ENCODE peak calls at places on chromosomes 7 and 10, in five cellular contexts. B is epithelial cell of esophagus, Y is sigmoid colon, N is lower lobe of right lung, E is astrocyte of the spinal cord. G is an unnamed sample.

GRCh38 chr10:13439771-13440708 is 88.8 kb downstream of the BEND7 start:
- DNase-seq in B (peak), Y (peak), N (peak), E (peak), G (peak)

GRCh38 chr7:141366098-141366621 is 185.1 kb upstream of the AGK start:
- DNase-seq in B (no peak), Y (no peak), N (no peak), E (peak), G (peak)

GRCh38 chr7:143171697-143172096 is 11.5 kb upstream of the TAS2R39 start:
- DNase-seq in B (peak), Y (no peak), N (no peak), E (no peak), G (no peak)

GRCh38 chr7:15504376-15504775 is 57.4 kb downstream of the AGMO start:
- DNase-seq in B (no peak), Y (no peak), N (no peak), E (no peak), G (no peak)

GRCh38 chr7:123271231-123271630 is 71.5 kb upstream of the SLC13A1 start:
- DNase-seq in B (peak), Y (no peak), N (no peak), E (peak), G (peak)

GRCh38 chr10:62885656-62886461 is 69.7 kb upstream of the EGR2 start:
- DNase-seq in B (peak), Y (no peak), N (no peak), E (peak), G (peak)

GRCh38 chr10:110501142-110501937 is 3.6 kb downstream of the DUSP5 start:
- DNase-seq in B (peak), Y (peak), N (peak), E (peak), G (peak)

GRCh38 chr7:30727061-30727945 is 24.6 kb upstream of the INMT start:
- DNase-seq in B (no peak), Y (no peak), N (no peak), E (no peak), G (peak)

GRCh38 chr7:11615163-11615562 is 216.8 kb downstream of the THSD7A start:
- DNase-seq in B (no peak), Y (no peak), N (no peak), E (no peak), G (no peak)

GRCh38 chr7:133586253-133586652 is 333.4 kb downstream of the EXOC4 start:
- DNase-seq in B (no peak), Y (no peak), N (no peak), E (no peak), G (no peak)

GRCh38 chr7:133781481-133782090 is 345.6 kb upstream of the LRGUK start:
- DNase-seq in B (no peak), Y (no peak), N (no peak), E (no peak), G (no peak)

GRCh38 chr10:119686465-119687191 is 35.4 kb downstream of the BAG3 start:
- DNase-seq in B (peak), Y (peak), N (peak), E (peak), G (peak)

GRCh38 chr10:130409346-130409745 is 273.2 kb downstream of the GLRX3 start:
- DNase-seq in B (no peak), Y (no peak), N (no peak), E (no peak), G (no peak)

GRCh38 chr10:28291881-28292297 is 11.0 kb downstream of the MPP7 start:
- DNase-seq in B (peak), Y (no peak), N (no peak), E (peak), G (peak)

GRCh38 chr10:12299222-12299973 is 49.9 kb upstream of the CAMK1D start:
- DNase-seq in B (no peak), Y (no peak), N (peak), E (no peak), G (no peak)

GRCh38 chr10:132064082-132064755 is 1.5 kb upstream of the JAKMIP3 start:
- DNase-seq in B (no peak), Y (no peak), N (no peak), E (no peak), G (no peak)

GRCh38 chr10:86288695-86289576 is 77.7 kb downstream of the GRID1 start:
- DNase-seq in B (no peak), Y (peak), N (no peak), E (no peak), G (no peak)

GRCh38 chr7:87347207-87347606 is 1.7 kb downstream of the CROT start:
- DNase-seq in B (no peak), Y (no peak), N (no peak), E (no peak), G (no peak)

GRCh38 chr10:130809761-130810515 is 501.6 kb downstream of the TCERG1L start:
- DNase-seq in B (no peak), Y (no peak), N (no peak), E (no peak), G (no peak)

GRCh38 chr10:20633721-20634120 is 263.4 kb downstream of the NEBL start:
- DNase-seq in B (no peak), Y (no peak), N (no peak), E (no peak), G (no peak)

GRCh38 chr10:103072276-103072675 is 120.8 kb downstream of the NT5C2 start:
- DNase-seq in B (no peak), Y (no peak), N (no peak), E (no peak), G (no peak)

GRCh38 chr10:114083040-114083439 is 39.4 kb downstream of the ADRB1 start:
- DNase-seq in B (no peak), Y (no peak), N (no peak), E (no peak), G (no peak)

GRCh38 chr7:3725145-3725544 is 424.1 kb downstream of the SDK1 start:
- DNase-seq in B (no peak), Y (no peak), N (no peak), E (no peak), G (no peak)

GRCh38 chr7:118352854-118353453 is 128.4 kb downstream of the ANKRD7 start:
- DNase-seq in B (peak), Y (no peak), N (no peak), E (peak), G (peak)
- TF ChIP-seq CTCF in B (peak), Y (no peak), N (no peak), E (peak), G (peak)

DNA sequence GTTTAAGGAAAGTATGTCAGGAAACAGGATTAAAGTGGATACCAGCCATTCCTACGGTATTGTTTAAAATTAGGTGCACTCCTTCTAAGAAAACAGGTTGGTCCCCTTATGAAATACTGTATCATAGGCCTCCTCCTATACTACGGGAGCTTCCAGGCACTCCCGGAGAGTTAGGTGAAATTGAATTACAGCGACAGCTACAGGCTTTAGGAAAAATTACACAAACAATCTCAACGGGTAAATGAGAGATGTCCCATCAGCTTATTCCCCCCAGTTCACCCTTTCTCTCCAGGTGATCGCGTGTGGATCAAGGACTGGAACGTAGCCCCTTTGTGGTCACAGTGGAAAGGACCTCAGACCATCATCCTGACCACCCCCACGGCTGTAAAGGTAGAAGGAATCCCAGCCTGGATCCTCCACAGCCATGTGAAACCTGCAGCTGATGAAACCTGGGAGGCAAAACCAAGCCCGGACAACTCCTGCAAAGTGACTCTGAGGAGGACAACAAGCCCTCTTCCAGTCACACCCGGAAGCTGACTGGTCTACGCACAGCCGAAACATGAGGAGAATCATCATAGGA is 25.1 kb upstream of the GHITM start:
- DNase-seq in B (peak), Y (no peak), N (no peak), E (no peak), G (peak)
- TF ChIP-seq CTCF in B (peak), Y (no peak), N (no peak), E (peak), G (peak)

DNA sequence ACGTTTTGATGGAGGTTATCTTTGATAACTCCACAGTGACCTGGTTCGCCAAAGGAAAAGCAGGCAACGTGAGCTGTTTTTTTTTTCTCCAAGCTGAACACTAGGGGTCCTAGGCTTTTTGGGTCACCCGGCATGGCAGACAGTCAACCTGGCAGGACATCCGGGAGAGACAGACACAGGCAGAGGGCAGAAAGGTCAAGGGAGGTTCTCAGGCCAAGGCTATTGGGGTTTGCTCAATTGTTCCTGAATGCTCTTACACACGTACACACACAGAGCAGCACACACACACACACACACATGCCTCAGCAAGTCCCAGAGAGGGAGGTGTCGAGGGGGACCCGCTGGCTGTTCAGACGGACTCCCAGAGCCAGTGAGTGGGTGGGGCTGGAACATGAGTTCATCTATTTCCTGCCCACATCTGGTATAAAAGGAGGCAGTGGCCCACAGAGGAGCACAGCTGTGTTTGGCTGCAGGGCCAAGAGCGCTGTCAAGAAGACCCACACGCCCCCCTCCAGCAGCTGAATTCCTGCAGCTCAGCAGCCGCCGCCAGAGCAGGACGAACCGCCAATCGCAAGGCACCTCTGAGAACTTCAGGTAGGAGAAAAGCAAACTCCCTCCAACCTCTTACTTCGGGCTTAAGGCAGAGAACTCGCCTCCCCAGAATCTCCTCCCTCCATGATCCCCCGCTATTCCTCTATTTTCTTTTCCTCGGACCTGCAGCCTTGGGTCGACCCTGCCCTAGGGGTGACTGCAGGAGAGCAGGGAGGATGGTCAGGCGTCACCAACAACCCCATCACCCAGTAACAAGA is at the start of gene SERPINE1:
- DNase-seq in B (peak), Y (peak), N (peak), E (peak), G (peak)
- TF ChIP-seq CTCF in B (peak), Y (no peak), N (peak), E (peak), G (peak)

DNA sequence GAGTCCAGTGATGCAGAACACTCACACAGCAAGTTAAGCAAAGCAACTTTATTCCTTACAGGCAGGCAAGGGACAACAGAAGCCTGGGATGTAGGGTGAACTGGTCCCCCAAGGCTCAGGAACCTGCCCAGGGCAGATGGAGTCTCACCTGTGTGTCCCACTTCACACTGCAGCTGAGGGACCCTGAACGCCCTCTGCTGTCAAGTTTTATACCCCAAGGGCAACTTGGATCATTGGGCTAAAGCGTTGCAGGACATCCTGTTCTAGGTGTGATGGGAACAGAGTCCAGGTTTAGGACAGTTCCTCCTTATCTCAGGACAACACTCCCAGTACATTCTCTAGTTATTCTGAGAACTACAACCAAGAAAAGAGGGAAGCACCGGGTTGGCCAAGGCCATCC is 49.5 kb upstream of the ZNF746 start:
- DNase-seq in B (no peak), Y (no peak), N (no peak), E (no peak), G (no peak)
- TF ChIP-seq CTCF in B (no peak), Y (no peak), N (no peak), E (no peak), G (no peak)

DNA sequence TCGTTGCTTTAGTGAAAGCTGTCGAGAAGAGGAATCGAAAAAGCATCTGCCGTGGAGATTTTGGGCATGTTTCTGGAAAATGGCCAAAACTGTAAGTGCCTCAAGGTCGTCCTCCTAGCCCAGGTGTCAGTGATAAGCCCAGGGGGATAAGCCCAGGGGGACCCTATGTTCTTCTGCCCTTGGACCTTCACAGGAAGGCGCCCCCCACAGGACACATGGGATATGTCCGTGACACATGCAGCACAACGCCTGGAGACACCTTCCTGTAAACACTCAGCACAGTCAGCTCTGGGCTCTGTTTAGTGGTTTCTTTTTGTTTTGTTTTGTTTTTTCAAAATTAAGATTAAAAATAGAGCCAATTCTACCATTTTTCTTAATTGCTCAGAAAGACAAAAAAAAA is 272.7 kb downstream of the KLF6 start:
- DNase-seq in B (no peak), Y (no peak), N (no peak), E (no peak), G (no peak)
- TF ChIP-seq CTCF in B (no peak), Y (no peak), N (no peak), E (no peak), G (peak)

GRCh38 chr7:130897515-130898419 is 163.8 kb upstream of the KLF14 start:
- DNase-seq in B (no peak), Y (no peak), N (no peak), E (no peak), G (no peak)

GRCh38 chr7:130896898-130897514 is 163.0 kb upstream of the KLF14 start:
- DNase-seq in B (peak), Y (peak), N (peak), E (peak), G (peak)

GRCh38 chr7:130895006-130895750 is 161.2 kb upstream of the KLF14 start:
- DNase-seq in B (no peak), Y (no peak), N (no peak), E (no peak), G (peak)

GRCh38 chr7:130894146-130895005 is 160.4 kb upstream of the KLF14 start:
- DNase-seq in B (no peak), Y (peak), N (peak), E (peak), G (peak)

DNA sequence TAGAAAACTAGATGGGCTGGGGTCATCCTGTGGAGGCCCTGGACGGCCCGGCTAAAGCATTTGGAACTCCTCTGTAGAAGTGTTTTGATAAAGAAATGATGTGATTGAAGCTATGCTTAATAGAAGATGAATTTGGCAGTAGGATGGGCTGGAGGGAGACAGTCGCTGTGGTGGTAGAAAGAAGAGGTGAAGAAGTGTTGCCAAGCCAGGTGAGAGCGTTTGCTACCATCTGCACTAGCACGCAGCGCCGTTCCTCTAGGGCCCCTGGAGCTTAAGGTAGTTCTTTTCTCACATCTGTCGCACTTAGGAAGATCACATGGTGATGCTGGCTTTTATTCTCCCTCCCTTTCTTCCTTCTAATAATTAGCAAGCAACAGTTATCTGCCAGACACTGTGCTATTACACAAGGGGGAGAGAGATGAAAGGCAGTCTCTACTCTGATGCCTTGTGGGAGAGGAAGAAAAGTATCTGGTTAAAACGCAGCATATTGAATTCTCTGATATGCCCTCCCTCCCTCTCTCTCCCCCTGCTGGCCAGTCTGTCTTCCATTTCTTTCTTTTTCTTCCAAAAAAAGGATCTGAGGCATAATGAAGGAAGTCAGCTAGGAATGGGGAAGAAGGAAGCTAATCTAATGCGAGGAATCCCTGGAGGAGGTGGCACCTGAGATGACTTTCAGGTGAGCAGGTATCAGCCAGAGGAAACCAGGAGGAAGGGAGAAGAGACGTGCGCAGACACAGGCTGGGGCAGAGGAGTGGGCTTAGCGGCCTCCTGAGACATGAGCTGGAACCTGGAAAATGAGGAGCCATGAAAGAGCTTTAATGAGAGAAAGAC is 162.3 kb upstream of the KLF14 start:
- DNase-seq in B (no peak), Y (no peak), N (no peak), E (no peak), G (peak)
- TF ChIP-seq CTCF in B (peak), Y (no peak), N (no peak), E (peak), G (peak)

DNA sequence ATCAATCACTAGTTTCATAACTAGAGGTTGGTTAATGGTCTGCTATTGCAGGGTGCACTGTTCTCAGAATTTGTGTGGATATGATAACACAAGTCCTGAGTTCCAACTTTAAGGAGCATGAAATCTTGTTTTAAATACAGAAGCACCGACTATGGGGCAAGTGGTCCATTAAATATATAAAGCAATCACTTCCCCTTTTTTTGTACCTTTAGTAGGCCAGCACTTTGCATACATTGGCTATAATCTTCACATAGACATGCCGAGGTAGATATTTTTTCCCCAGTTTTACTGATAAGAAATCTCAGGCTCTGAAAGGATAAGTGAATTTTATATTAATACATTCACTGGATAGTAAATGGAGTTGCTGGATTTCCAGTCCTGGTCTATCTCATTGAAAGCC is 286.3 kb downstream of the NRG3 start:
- DNase-seq in B (no peak), Y (no peak), N (no peak), E (no peak), G (no peak)
- TF ChIP-seq CTCF in B (no peak), Y (no peak), N (no peak), E (no peak), G (no peak)

DNA sequence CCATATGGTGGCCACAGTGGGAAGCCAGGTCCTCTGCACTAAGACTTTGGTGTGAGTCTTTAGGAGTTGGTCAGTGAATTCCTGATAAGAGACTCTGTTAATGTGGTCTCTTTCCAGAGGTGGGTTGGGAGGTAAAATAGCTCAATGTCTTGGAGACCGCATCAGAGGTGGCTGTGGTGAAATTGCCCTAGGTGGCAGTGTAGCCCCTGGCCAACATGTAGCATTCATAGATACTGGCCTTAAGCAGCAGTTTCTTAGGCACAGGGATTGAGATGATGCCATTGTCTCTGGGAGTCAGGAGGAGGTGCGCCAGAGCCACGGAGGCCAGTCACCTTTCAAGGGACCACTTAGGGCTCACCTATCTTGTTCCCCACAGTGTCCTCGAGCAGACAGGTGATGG is 202.8 kb downstream of the CREB5 start:
- DNase-seq in B (no peak), Y (no peak), N (no peak), E (no peak), G (peak)
- TF ChIP-seq CTCF in B (no peak), Y (no peak), N (peak), E (peak), G (peak)

G was measured in fibroblast of mammary gland.